ENCODE peak calls at places on chromosomes 6 and 20, in ten cellular contexts. One of them, this sample, is unnamed.

GRCh38 chr6:110875548-110876169 is 1.1 kb downstream of the AMD1 start:
- DNase-seq in lower lobe of right lung: peak
- DNase-seq in progenitor cell of endocrine pancreas: peak
- DNase-seq in GF-D8: no peak
- DNase-seq in SW 1271: no peak
- DNase-seq in stimulated activated CD4-positive, alpha-beta T cell treated with anti-CD3 and anti-CD28 coated beads, Interleukin-2, amount 100 ng/mL, for 48 hours: peak
- DNase-seq in NCI-H1694 treated with DMSO at 0.1 percent for 48 hours: no peak
- DNase-seq in stimulated activated CD8-positive, alpha-beta memory T cell treated with anti-CD3 and anti-CD28 coated beads, Interleukin-15, amount 100 ng/mL, for 4 hours: peak
- DNase-seq in ELR: peak
- DNase-seq in psoas muscle: peak
- DNase-seq in this sample: peak

GRCh38 chr20:63903796-63904570 is 9.1 kb downstream of the DNAJC5 start:
- DNase-seq in lower lobe of right lung: no peak
- DNase-seq in progenitor cell of endocrine pancreas: no peak
- DNase-seq in GF-D8: peak
- DNase-seq in SW 1271: no peak
- DNase-seq in stimulated activated CD4-positive, alpha-beta T cell treated with anti-CD3 and anti-CD28 coated beads, Interleukin-2, amount 100 ng/mL, for 48 hours: no peak
- DNase-seq in NCI-H1694 treated with DMSO at 0.1 percent for 48 hours: no peak
- DNase-seq in stimulated activated CD8-positive, alpha-beta memory T cell treated with anti-CD3 and anti-CD28 coated beads, Interleukin-15, amount 100 ng/mL, for 4 hours: no peak
- DNase-seq in ELR: no peak
- DNase-seq in psoas muscle: no peak
- DNase-seq in this sample: no peak

GRCh38 chr6:34610819-34611477 is 54.8 kb upstream of the SPDEF start:
- DNase-seq in lower lobe of right lung: no peak
- DNase-seq in progenitor cell of endocrine pancreas: no peak
- DNase-seq in GF-D8: no peak
- DNase-seq in SW 1271: peak
- DNase-seq in stimulated activated CD4-positive, alpha-beta T cell treated with anti-CD3 and anti-CD28 coated beads, Interleukin-2, amount 100 ng/mL, for 48 hours: no peak
- DNase-seq in NCI-H1694 treated with DMSO at 0.1 percent for 48 hours: no peak
- DNase-seq in stimulated activated CD8-positive, alpha-beta memory T cell treated with anti-CD3 and anti-CD28 coated beads, Interleukin-15, amount 100 ng/mL, for 4 hours: no peak
- DNase-seq in ELR: peak
- DNase-seq in psoas muscle: no peak
- DNase-seq in this sample: no peak

GRCh38 chr20:62980970-62981369 is 25.8 kb downstream of the BHLHE23 start:
- DNase-seq in lower lobe of right lung: no peak
- DNase-seq in progenitor cell of endocrine pancreas: no peak
- DNase-seq in GF-D8: no peak
- DNase-seq in SW 1271: no peak
- DNase-seq in stimulated activated CD4-positive, alpha-beta T cell treated with anti-CD3 and anti-CD28 coated beads, Interleukin-2, amount 100 ng/mL, for 48 hours: no peak
- DNase-seq in NCI-H1694 treated with DMSO at 0.1 percent for 48 hours: no peak
- DNase-seq in stimulated activated CD8-positive, alpha-beta memory T cell treated with anti-CD3 and anti-CD28 coated beads, Interleukin-15, amount 100 ng/mL, for 4 hours: no peak
- DNase-seq in ELR: no peak
- DNase-seq in psoas muscle: no peak
- DNase-seq in this sample: peak

GRCh38 chr20:3795511-3796468 is at the start of gene CDC25B:
- DNase-seq in lower lobe of right lung: peak
- DNase-seq in progenitor cell of endocrine pancreas: peak
- DNase-seq in GF-D8: peak
- DNase-seq in SW 1271: peak
- DNase-seq in stimulated activated CD4-positive, alpha-beta T cell treated with anti-CD3 and anti-CD28 coated beads, Interleukin-2, amount 100 ng/mL, for 48 hours: peak
- DNase-seq in NCI-H1694 treated with DMSO at 0.1 percent for 48 hours: peak
- DNase-seq in stimulated activated CD8-positive, alpha-beta memory T cell treated with anti-CD3 and anti-CD28 coated beads, Interleukin-15, amount 100 ng/mL, for 4 hours: peak
- DNase-seq in ELR: peak
- DNase-seq in psoas muscle: peak
- DNase-seq in this sample: peak

GRCh38 chr6:137497722-137498463 is 3.7 kb upstream of the OLIG3 start:
- DNase-seq in lower lobe of right lung: peak
- DNase-seq in progenitor cell of endocrine pancreas: peak
- DNase-seq in GF-D8: no peak
- DNase-seq in SW 1271: no peak
- DNase-seq in stimulated activated CD4-positive, alpha-beta T cell treated with anti-CD3 and anti-CD28 coated beads, Interleukin-2, amount 100 ng/mL, for 48 hours: no peak
- DNase-seq in NCI-H1694 treated with DMSO at 0.1 percent for 48 hours: no peak
- DNase-seq in stimulated activated CD8-positive, alpha-beta memory T cell treated with anti-CD3 and anti-CD28 coated beads, Interleukin-15, amount 100 ng/mL, for 4 hours: no peak
- DNase-seq in ELR: no peak
- DNase-seq in psoas muscle: no peak
- DNase-seq in this sample: no peak

GRCh38 chr6:169288591-169288990 is 34.9 kb upstream of the THBS2 start:
- DNase-seq in lower lobe of right lung: no peak
- DNase-seq in progenitor cell of endocrine pancreas: no peak
- DNase-seq in GF-D8: no peak
- DNase-seq in SW 1271: no peak
- DNase-seq in stimulated activated CD4-positive, alpha-beta T cell treated with anti-CD3 and anti-CD28 coated beads, Interleukin-2, amount 100 ng/mL, for 48 hours: no peak
- DNase-seq in NCI-H1694 treated with DMSO at 0.1 percent for 48 hours: no peak
- DNase-seq in stimulated activated CD8-positive, alpha-beta memory T cell treated with anti-CD3 and anti-CD28 coated beads, Interleukin-15, amount 100 ng/mL, for 4 hours: no peak
- DNase-seq in ELR: peak
- DNase-seq in psoas muscle: peak
- DNase-seq in this sample: no peak

GRCh38 chr6:100657678-100658330 is 193.1 kb upstream of the SIM1 start:
- DNase-seq in lower lobe of right lung: no peak
- DNase-seq in progenitor cell of endocrine pancreas: no peak
- DNase-seq in GF-D8: peak
- DNase-seq in SW 1271: peak
- DNase-seq in stimulated activated CD4-positive, alpha-beta T cell treated with anti-CD3 and anti-CD28 coated beads, Interleukin-2, amount 100 ng/mL, for 48 hours: no peak
- DNase-seq in NCI-H1694 treated with DMSO at 0.1 percent for 48 hours: peak
- DNase-seq in stimulated activated CD8-positive, alpha-beta memory T cell treated with anti-CD3 and anti-CD28 coated beads, Interleukin-15, amount 100 ng/mL, for 4 hours: no peak
- DNase-seq in ELR: peak
- DNase-seq in psoas muscle: no peak
- DNase-seq in this sample: no peak

GRCh38 chr6:25088513-25088912 is 152.8 kb upstream of the RIPOR2 start:
- DNase-seq in lower lobe of right lung: no peak
- DNase-seq in progenitor cell of endocrine pancreas: no peak
- DNase-seq in GF-D8: no peak
- DNase-seq in SW 1271: peak
- DNase-seq in stimulated activated CD4-positive, alpha-beta T cell treated with anti-CD3 and anti-CD28 coated beads, Interleukin-2, amount 100 ng/mL, for 48 hours: no peak
- DNase-seq in NCI-H1694 treated with DMSO at 0.1 percent for 48 hours: no peak
- DNase-seq in stimulated activated CD8-positive, alpha-beta memory T cell treated with anti-CD3 and anti-CD28 coated beads, Interleukin-15, amount 100 ng/mL, for 4 hours: no peak
- DNase-seq in ELR: peak
- DNase-seq in psoas muscle: no peak
- DNase-seq in this sample: no peak

GRCh38 chr20:36791862-36792261 is 18.3 kb upstream of the DSN1 start:
- DNase-seq in lower lobe of right lung: no peak
- DNase-seq in progenitor cell of endocrine pancreas: no peak
- DNase-seq in GF-D8: no peak
- DNase-seq in SW 1271: no peak
- DNase-seq in stimulated activated CD4-positive, alpha-beta T cell treated with anti-CD3 and anti-CD28 coated beads, Interleukin-2, amount 100 ng/mL, for 48 hours: no peak
- DNase-seq in NCI-H1694 treated with DMSO at 0.1 percent for 48 hours: no peak
- DNase-seq in stimulated activated CD8-positive, alpha-beta memory T cell treated with anti-CD3 and anti-CD28 coated beads, Interleukin-15, amount 100 ng/mL, for 4 hours: no peak
- DNase-seq in ELR: no peak
- DNase-seq in psoas muscle: no peak
- DNase-seq in this sample: no peak

GRCh38 chr20:3785240-3786125 is 1.1 kb downstream of the CENPB start:
- DNase-seq in lower lobe of right lung: peak
- DNase-seq in progenitor cell of endocrine pancreas: no peak
- DNase-seq in GF-D8: no peak
- DNase-seq in SW 1271: no peak
- DNase-seq in stimulated activated CD4-positive, alpha-beta T cell treated with anti-CD3 and anti-CD28 coated beads, Interleukin-2, amount 100 ng/mL, for 48 hours: no peak
- DNase-seq in NCI-H1694 treated with DMSO at 0.1 percent for 48 hours: no peak
- DNase-seq in stimulated activated CD8-positive, alpha-beta memory T cell treated with anti-CD3 and anti-CD28 coated beads, Interleukin-15, amount 100 ng/mL, for 4 hours: no peak
- DNase-seq in ELR: peak
- DNase-seq in psoas muscle: peak
- DNase-seq in this sample: no peak

GRCh38 chr20:45835230-45836224 is 1.9 kb downstream of the SNX21 start:
- DNase-seq in lower lobe of right lung: no peak
- DNase-seq in progenitor cell of endocrine pancreas: no peak
- DNase-seq in GF-D8: peak
- DNase-seq in SW 1271: no peak
- DNase-seq in stimulated activated CD4-positive, alpha-beta T cell treated with anti-CD3 and anti-CD28 coated beads, Interleukin-2, amount 100 ng/mL, for 48 hours: no peak
- DNase-seq in NCI-H1694 treated with DMSO at 0.1 percent for 48 hours: no peak
- DNase-seq in stimulated activated CD8-positive, alpha-beta memory T cell treated with anti-CD3 and anti-CD28 coated beads, Interleukin-15, amount 100 ng/mL, for 4 hours: no peak
- DNase-seq in ELR: peak
- DNase-seq in psoas muscle: peak
- DNase-seq in this sample: no peak

GRCh38 chr6:134267917-134268361 is 50.0 kb downstream of the SGK1 start:
- DNase-seq in lower lobe of right lung: no peak
- DNase-seq in progenitor cell of endocrine pancreas: no peak
- DNase-seq in GF-D8: no peak
- DNase-seq in SW 1271: no peak
- DNase-seq in stimulated activated CD4-positive, alpha-beta T cell treated with anti-CD3 and anti-CD28 coated beads, Interleukin-2, amount 100 ng/mL, for 48 hours: no peak
- DNase-seq in NCI-H1694 treated with DMSO at 0.1 percent for 48 hours: no peak
- DNase-seq in stimulated activated CD8-positive, alpha-beta memory T cell treated with anti-CD3 and anti-CD28 coated beads, Interleukin-15, amount 100 ng/mL, for 4 hours: no peak
- DNase-seq in ELR: no peak
- DNase-seq in psoas muscle: no peak
- DNase-seq in this sample: no peak

GRCh38 chr6:131658287-131658686 is 21.2 kb downstream of the ENPP3 start:
- DNase-seq in lower lobe of right lung: no peak
- DNase-seq in progenitor cell of endocrine pancreas: no peak
- DNase-seq in GF-D8: no peak
- DNase-seq in SW 1271: no peak
- DNase-seq in stimulated activated CD4-positive, alpha-beta T cell treated with anti-CD3 and anti-CD28 coated beads, Interleukin-2, amount 100 ng/mL, for 48 hours: no peak
- DNase-seq in NCI-H1694 treated with DMSO at 0.1 percent for 48 hours: no peak
- DNase-seq in stimulated activated CD8-positive, alpha-beta memory T cell treated with anti-CD3 and anti-CD28 coated beads, Interleukin-15, amount 100 ng/mL, for 4 hours: no peak
- DNase-seq in ELR: no peak
- DNase-seq in psoas muscle: no peak
- DNase-seq in this sample: no peak

GRCh38 chr20:41003143-41003932 is 25.3 kb upstream of the TOP1 start:
- DNase-seq in lower lobe of right lung: peak
- DNase-seq in progenitor cell of endocrine pancreas: no peak
- DNase-seq in GF-D8: peak
- DNase-seq in SW 1271: peak
- DNase-seq in stimulated activated CD4-positive, alpha-beta T cell treated with anti-CD3 and anti-CD28 coated beads, Interleukin-2, amount 100 ng/mL, for 48 hours: peak
- DNase-seq in NCI-H1694 treated with DMSO at 0.1 percent for 48 hours: no peak
- DNase-seq in stimulated activated CD8-positive, alpha-beta memory T cell treated with anti-CD3 and anti-CD28 coated beads, Interleukin-15, amount 100 ng/mL, for 4 hours: peak
- DNase-seq in ELR: peak
- DNase-seq in psoas muscle: peak
- DNase-seq in this sample: peak

GRCh38 chr6:31762878-31763616 is 591 bp downstream of the SAPCD1 start:
- DNase-seq in lower lobe of right lung: no peak
- DNase-seq in progenitor cell of endocrine pancreas: no peak
- DNase-seq in GF-D8: no peak
- DNase-seq in SW 1271: no peak
- DNase-seq in stimulated activated CD4-positive, alpha-beta T cell treated with anti-CD3 and anti-CD28 coated beads, Interleukin-2, amount 100 ng/mL, for 48 hours: no peak
- DNase-seq in NCI-H1694 treated with DMSO at 0.1 percent for 48 hours: no peak
- DNase-seq in stimulated activated CD8-positive, alpha-beta memory T cell treated with anti-CD3 and anti-CD28 coated beads, Interleukin-15, amount 100 ng/mL, for 4 hours: no peak
- DNase-seq in ELR: no peak
- DNase-seq in psoas muscle: no peak
- DNase-seq in this sample: no peak

GRCh38 chr20:19205999-19206398 is 6.4 kb upstream of the SLC24A3 start:
- DNase-seq in lower lobe of right lung: peak
- DNase-seq in progenitor cell of endocrine pancreas: peak
- DNase-seq in GF-D8: no peak
- DNase-seq in SW 1271: peak
- DNase-seq in stimulated activated CD4-positive, alpha-beta T cell treated with anti-CD3 and anti-CD28 coated beads, Interleukin-2, amount 100 ng/mL, for 48 hours: peak
- DNase-seq in NCI-H1694 treated with DMSO at 0.1 percent for 48 hours: peak
- DNase-seq in stimulated activated CD8-positive, alpha-beta memory T cell treated with anti-CD3 and anti-CD28 coated beads, Interleukin-15, amount 100 ng/mL, for 4 hours: no peak
- DNase-seq in ELR: peak
- DNase-seq in psoas muscle: peak
- DNase-seq in this sample: peak

GRCh38 chr6:118401325-118401998 is 146.6 kb upstream of the PLN start:
- DNase-seq in lower lobe of right lung: no peak
- DNase-seq in progenitor cell of endocrine pancreas: no peak
- DNase-seq in GF-D8: no peak
- DNase-seq in SW 1271: no peak
- DNase-seq in stimulated activated CD4-positive, alpha-beta T cell treated with anti-CD3 and anti-CD28 coated beads, Interleukin-2, amount 100 ng/mL, for 48 hours: no peak
- DNase-seq in NCI-H1694 treated with DMSO at 0.1 percent for 48 hours: no peak
- DNase-seq in stimulated activated CD8-positive, alpha-beta memory T cell treated with anti-CD3 and anti-CD28 coated beads, Interleukin-15, amount 100 ng/mL, for 4 hours: no peak
- DNase-seq in ELR: no peak
- DNase-seq in psoas muscle: no peak
- DNase-seq in this sample: no peak

This sample was measured in T-helper 2 cell treated with Interferon-gamma antibody and Interleukin-4, amounts not matched to agents 5 μg/mL and 100 μg/mL, for 36 hours.